ENCODE peak calls at places on chromosomes 13 and 19, in six cellular contexts. One of them, this sample, is unnamed.

GRCh38 chr13:46983881-46984280 is 87.0 kb upstream of the HTR2A start:
- DNase-seq in midbrain: no peak
- DNase-seq in left ventricle myocardium inferior: no peak
- DNase-seq in cardiac fibroblast: peak; percentile 45
- DNase-seq in fibroblast of the conjunctiva: no peak
- DNase-seq in fibroblast of lung: peak; percentile 53
- DNase-seq in this sample: no peak

GRCh38 chr13:55571237-55571867 is 1569.4 kb upstream of the PRR20A start:
- DNase-seq in midbrain: no peak
- DNase-seq in left ventricle myocardium inferior: no peak
- DNase-seq in cardiac fibroblast: no peak
- DNase-seq in fibroblast of the conjunctiva: no peak
- DNase-seq in fibroblast of lung: no peak
- DNase-seq in this sample: no peak

GRCh38 chr19:3849092-3849491 is 19.7 kb downstream of the ZFR2 start:
- DNase-seq in midbrain: no peak
- DNase-seq in left ventricle myocardium inferior: no peak
- DNase-seq in cardiac fibroblast: peak; percentile 32
- DNase-seq in fibroblast of the conjunctiva: no peak
- DNase-seq in fibroblast of lung: no peak
- DNase-seq in this sample: peak; percentile 9

GRCh38 chr13:91776650-91777193 is 378.3 kb downstream of the GPC5 start:
- DNase-seq in midbrain: no peak
- DNase-seq in left ventricle myocardium inferior: no peak
- DNase-seq in cardiac fibroblast: no peak
- DNase-seq in fibroblast of the conjunctiva: no peak
- DNase-seq in fibroblast of lung: no peak
- DNase-seq in this sample: no peak

GRCh38 chr13:93603043-93603442 is 376.4 kb downstream of the GPC6 start:
- DNase-seq in midbrain: no peak
- DNase-seq in left ventricle myocardium inferior: no peak
- DNase-seq in cardiac fibroblast: peak; percentile 88
- DNase-seq in fibroblast of the conjunctiva: peak; percentile 89
- DNase-seq in fibroblast of lung: peak; percentile 94
- DNase-seq in this sample: no peak

GRCh38 chr13:80337706-80338105 is 3.2 kb downstream of the SPRY2 start:
- DNase-seq in midbrain: peak; percentile 25
- DNase-seq in left ventricle myocardium inferior: no peak
- DNase-seq in cardiac fibroblast: peak; percentile 47
- DNase-seq in fibroblast of the conjunctiva: no peak
- DNase-seq in fibroblast of lung: peak; percentile 28
- DNase-seq in this sample: no peak

GRCh38 chr13:59176775-59177174 is 987.0 kb downstream of the DIAPH3 start:
- DNase-seq in midbrain: no peak
- DNase-seq in left ventricle myocardium inferior: no peak
- DNase-seq in cardiac fibroblast: no peak
- DNase-seq in fibroblast of the conjunctiva: no peak
- DNase-seq in fibroblast of lung: no peak
- DNase-seq in this sample: no peak

GRCh38 chr19:28136796-28137195 is 1076.2 kb downstream of the UQCRFS1 start:
- DNase-seq in midbrain: no peak
- DNase-seq in left ventricle myocardium inferior: no peak
- DNase-seq in cardiac fibroblast: no peak
- DNase-seq in fibroblast of the conjunctiva: no peak
- DNase-seq in fibroblast of lung: no peak
- DNase-seq in this sample: no peak

GRCh38 chr19:50202399-50202798 is 1.0 kb upstream of the MYH14 start:
- DNase-seq in midbrain: no peak
- DNase-seq in left ventricle myocardium inferior: no peak
- DNase-seq in cardiac fibroblast: no peak
- DNase-seq in fibroblast of the conjunctiva: no peak
- DNase-seq in fibroblast of lung: no peak
- DNase-seq in this sample: no peak

GRCh38 chr19:40374084-40374483 is 15.9 kb downstream of the HIPK4 start:
- DNase-seq in midbrain: no peak
- DNase-seq in left ventricle myocardium inferior: no peak
- DNase-seq in cardiac fibroblast: no peak
- DNase-seq in fibroblast of the conjunctiva: no peak
- DNase-seq in fibroblast of lung: no peak
- DNase-seq in this sample: no peak

GRCh38 chr19:2542341-2543069 is 66.6 kb downstream of the GADD45B start:
- DNase-seq in midbrain: no peak
- DNase-seq in left ventricle myocardium inferior: peak; percentile 20
- DNase-seq in cardiac fibroblast: peak; percentile 63
- DNase-seq in fibroblast of the conjunctiva: no peak
- DNase-seq in fibroblast of lung: peak; percentile 79
- DNase-seq in this sample: no peak

GRCh38 chr13:111326981-111327642 is 6.7 kb downstream of the TEX29 start:
- DNase-seq in midbrain: no peak
- DNase-seq in left ventricle myocardium inferior: no peak
- DNase-seq in cardiac fibroblast: no peak
- DNase-seq in fibroblast of the conjunctiva: no peak
- DNase-seq in fibroblast of lung: no peak
- DNase-seq in this sample: no peak

GRCh38 chr13:24097064-24097463 is 63.5 kb upstream of the SPATA13 start:
- DNase-seq in midbrain: no peak
- DNase-seq in left ventricle myocardium inferior: no peak
- DNase-seq in cardiac fibroblast: peak; percentile 63
- DNase-seq in fibroblast of the conjunctiva: peak; percentile 32
- DNase-seq in fibroblast of lung: peak; percentile 67
- DNase-seq in this sample: no peak

GRCh38 chr19:38003427-38004099 is 96.6 kb downstream of the SIPA1L3 start:
- DNase-seq in midbrain: peak; percentile 71
- DNase-seq in left ventricle myocardium inferior: peak; percentile 68
- DNase-seq in cardiac fibroblast: peak; percentile 97
- DNase-seq in fibroblast of the conjunctiva: peak; percentile 45
- DNase-seq in fibroblast of lung: peak; percentile 82
- DNase-seq in this sample: peak; percentile 84

GRCh38 chr13:98450495-98451167 is 126.3 kb downstream of the STK24 start:
- DNase-seq in midbrain: peak; percentile 73
- DNase-seq in left ventricle myocardium inferior: peak; percentile 68
- DNase-seq in cardiac fibroblast: no peak
- DNase-seq in fibroblast of the conjunctiva: no peak
- DNase-seq in fibroblast of lung: no peak
- DNase-seq in this sample: peak; percentile 74

GRCh38 chr13:93476175-93476574 is 249.6 kb downstream of the GPC6 start:
- DNase-seq in midbrain: no peak
- DNase-seq in left ventricle myocardium inferior: no peak
- DNase-seq in cardiac fibroblast: peak; percentile 25
- DNase-seq in fibroblast of the conjunctiva: peak; percentile 56
- DNase-seq in fibroblast of lung: peak; percentile 87
- DNase-seq in this sample: no peak

GRCh38 chr13:37075164-37075563 is 15.7 kb upstream of the SUPT20H start:
- DNase-seq in midbrain: no peak
- DNase-seq in left ventricle myocardium inferior: no peak
- DNase-seq in cardiac fibroblast: no peak
- DNase-seq in fibroblast of the conjunctiva: no peak
- DNase-seq in fibroblast of lung: no peak
- DNase-seq in this sample: no peak

GRCh38 chr13:72686766-72687165 is 40.7 kb downstream of the MZT1 start:
- DNase-seq in midbrain: no peak
- DNase-seq in left ventricle myocardium inferior: no peak
- DNase-seq in cardiac fibroblast: no peak
- DNase-seq in fibroblast of the conjunctiva: no peak
- DNase-seq in fibroblast of lung: no peak
- DNase-seq in this sample: no peak

GRCh38 chr13:36282818-36283432 is 14.7 kb downstream of the CCDC169 start:
- DNase-seq in midbrain: peak; percentile 43
- DNase-seq in left ventricle myocardium inferior: no peak
- DNase-seq in cardiac fibroblast: peak; percentile 67
- DNase-seq in fibroblast of the conjunctiva: no peak
- DNase-seq in fibroblast of lung: peak; percentile 69
- DNase-seq in this sample: no peak

GRCh38 chr19:29366757-29367156 is 153.8 kb upstream of the UQCRFS1 start:
- DNase-seq in midbrain: no peak
- DNase-seq in left ventricle myocardium inferior: no peak
- DNase-seq in cardiac fibroblast: no peak
- DNase-seq in fibroblast of the conjunctiva: no peak
- DNase-seq in fibroblast of lung: no peak
- DNase-seq in this sample: no peak

GRCh38 chr13:31175847-31176536 is 14.3 kb upstream of the HSPH1 start:
- DNase-seq in midbrain: no peak
- DNase-seq in left ventricle myocardium inferior: no peak
- DNase-seq in cardiac fibroblast: no peak
- DNase-seq in fibroblast of the conjunctiva: no peak
- DNase-seq in fibroblast of lung: no peak
- DNase-seq in this sample: no peak

GRCh38 chr19:28242317-28242927 is 970.5 kb downstream of the UQCRFS1 start:
- DNase-seq in midbrain: peak; percentile 37
- DNase-seq in left ventricle myocardium inferior: no peak
- DNase-seq in cardiac fibroblast: peak; percentile 58
- DNase-seq in fibroblast of the conjunctiva: peak; percentile 2
- DNase-seq in fibroblast of lung: peak; percentile 1
- DNase-seq in this sample: no peak

GRCh38 chr13:114128624-114129522 is 3.5 kb downstream of the RASA3 start:
- DNase-seq in midbrain: peak; percentile 34
- DNase-seq in left ventricle myocardium inferior: peak; percentile 79
- DNase-seq in cardiac fibroblast: peak; percentile 96
- DNase-seq in fibroblast of the conjunctiva: peak; percentile 47
- DNase-seq in fibroblast of lung: peak; percentile 85
- DNase-seq in this sample: peak; percentile 61

GRCh38 chr19:48386981-48387380 is 4.4 kb downstream of the KDELR1 start:
- DNase-seq in midbrain: no peak
- DNase-seq in left ventricle myocardium inferior: no peak
- DNase-seq in cardiac fibroblast: no peak
- DNase-seq in fibroblast of the conjunctiva: no peak
- DNase-seq in fibroblast of lung: no peak
- DNase-seq in this sample: no peak

GRCh38 chr13:33017410-33017929 is 1.2 kb downstream of the KL start:
- DNase-seq in midbrain: no peak
- DNase-seq in left ventricle myocardium inferior: peak; percentile 48
- DNase-seq in cardiac fibroblast: peak; percentile 48
- DNase-seq in fibroblast of the conjunctiva: no peak
- DNase-seq in fibroblast of lung: peak; percentile 16
- DNase-seq in this sample: peak; percentile 6

GRCh38 chr19:15464394-15465385 is at the start of gene RASAL3:
- DNase-seq in midbrain: no peak
- DNase-seq in left ventricle myocardium inferior: no peak
- DNase-seq in cardiac fibroblast: peak; percentile 19
- DNase-seq in fibroblast of the conjunctiva: no peak
- DNase-seq in fibroblast of lung: no peak
- DNase-seq in this sample: no peak

GRCh38 chr13:24995225-24995804 is 100.6 kb upstream of the PABPC3 start:
- DNase-seq in midbrain: peak; percentile 88
- DNase-seq in left ventricle myocardium inferior: no peak
- DNase-seq in cardiac fibroblast: peak; percentile 92
- DNase-seq in fibroblast of the conjunctiva: peak; percentile 79
- DNase-seq in fibroblast of lung: peak; percentile 89
- DNase-seq in this sample: peak; percentile 77